ENCODE peak calls at places on chromosome 4, in eight cellular contexts. J, S, C, N, X, O, Q and H are unnamed samples.

GRCh38 chr4:101954975-101955678 is 164.6 kb downstream of the BANK1 start:
- ATAC-seq in Q (no peak), C (no peak), S (no peak), N (no peak), X (no peak), O (no peak), J (no peak), H (no peak)

GRCh38 chr4:175411251-175411650 is 400.8 kb downstream of the GPM6A start:
- ATAC-seq in J (no peak), N (no peak), S (no peak), X (no peak), C (no peak), Q (no peak), O (no peak), H (no peak)

GRCh38 chr4:38468491-38468890 is 195.5 kb upstream of the KLF3 start:
- ATAC-seq in J (no peak), S (no peak), X (peak; percentile 59), O (no peak), C (no peak), N (no peak), Q (no peak), H (no peak)

GRCh38 chr4:138205531-138206233 is 36.5 kb downstream of the SLC7A11 start:
- ATAC-seq in S (no peak), O (no peak), N (no peak), X (no peak), J (no peak), Q (no peak), C (no peak), H (no peak)

GRCh38 chr4:90215286-90215685 is 88.1 kb downstream of the CCSER1 start:
- ATAC-seq in Q (no peak), X (no peak), N (no peak), S (no peak), J (no peak), C (no peak), O (no peak), H (peak; percentile 63)

GRCh38 chr4:71604785-71605184 is 179.1 kb downstream of the GC start:
- ATAC-seq in N (no peak), X (no peak), S (no peak), C (no peak), Q (no peak), O (no peak), J (no peak), H (peak; percentile 69)

GRCh38 chr4:808860-809570 is 16.9 kb downstream of the CPLX1 start:
- ATAC-seq in O (no peak), S (no peak), C (no peak), J (no peak), X (no peak), Q (no peak), N (peak; percentile 17), H (no peak)

GRCh38 chr4:185236155-185236503 is 26.7 kb downstream of the SNX25 start:
- ATAC-seq in S (no peak), X (no peak), J (no peak), C (no peak), Q (peak; percentile 4), N (no peak), O (no peak), H (no peak)

GRCh38 chr4:112270643-112271484 is 14.8 kb downstream of the TIFA start:
- ATAC-seq in X (no peak), Q (no peak), S (no peak), C (no peak), J (no peak), O (no peak), N (no peak), H (no peak)

GRCh38 chr4:87632469-87632868 is 17.6 kb upstream of the DMP1 start:
- ATAC-seq in X (no peak), J (no peak), S (no peak), O (no peak), C (no peak), Q (no peak), N (peak; percentile 34), H (no peak)

GRCh38 chr4:94413085-94413685 is 38.6 kb upstream of the PDLIM5 start:
- ATAC-seq in J (no peak), N (no peak), O (no peak), Q (no peak), X (no peak), C (no peak), S (no peak), H (no peak)

GRCh38 chr4:165707126-165707525 is 165.9 kb upstream of the TLL1 start:
- ATAC-seq in X (no peak), O (no peak), S (no peak), Q (no peak), C (no peak), N (no peak), J (no peak), H (no peak)

GRCh38 chr4:122814426-122814825 is 12.2 kb upstream of the FGF2 start:
- ATAC-seq in O (no peak), S (peak; percentile 36), Q (no peak), J (no peak), X (no peak), C (no peak), N (no peak), H (peak; percentile 59)

GRCh38 chr4:81106150-81106549 is 75.6 kb downstream of the BMP3 start:
- ATAC-seq in X (no peak), O (no peak), J (no peak), S (no peak), Q (no peak), N (no peak), C (no peak), H (peak; percentile 55)

GRCh38 chr4:79820427-79820826 is 252.6 kb downstream of the ANTXR2 start:
- ATAC-seq in J (no peak), N (no peak), X (no peak), C (no peak), O (no peak), S (no peak), Q (no peak), H (peak; percentile 47)

GRCh38 chr4:169952236-169953088 is 73.7 kb downstream of the MFAP3L start:
- ATAC-seq in C (no peak), S (no peak), O (no peak), N (no peak), J (no peak), Q (peak; percentile 36), X (no peak), H (peak; percentile 74)

GRCh38 chr4:35151816-35152572 is 1092.3 kb downstream of the ARAP2 start:
- ATAC-seq in S (no peak), O (no peak), J (no peak), X (no peak), N (no peak), Q (peak; percentile 62), C (no peak), H (no peak)

GRCh38 chr4:142838781-142839180 is 7.3 kb downstream of the INPP4B start:
- ATAC-seq in C (no peak), X (no peak), N (no peak), Q (no peak), J (no peak), S (no peak), O (no peak), H (no peak)

GRCh38 chr4:89823416-89823815 is 13.5 kb downstream of the SNCA start:
- ATAC-seq in J (no peak), O (no peak), Q (no peak), X (no peak), C (no peak), S (no peak), N (no peak), H (no peak)

GRCh38 chr4:23888421-23889319 is 1.2 kb downstream of the PPARGC1A start:
- ATAC-seq in J (no peak), S (no peak), X (peak; percentile 71), Q (peak; percentile 63), N (peak; percentile 74), O (no peak), C (no peak), H (no peak)

GRCh38 chr4:70544279-70544870 is 26.0 kb downstream of the AMTN start:
- ATAC-seq in C (no peak), O (no peak), S (no peak), J (no peak), N (no peak), Q (peak; percentile 40), X (no peak), H (no peak)

GRCh38 chr4:138897818-138898226 is 117.8 kb upstream of the NOCT start:
- ATAC-seq in N (no peak), C (no peak), O (no peak), S (no peak), Q (peak; percentile 57), J (no peak), X (peak; percentile 43), H (no peak)

GRCh38 chr4:17497890-17498523 is 13.9 kb downstream of the QDPR start:
- ATAC-seq in C (no peak), J (no peak), N (no peak), S (no peak), X (no peak), Q (peak; percentile 84), O (no peak), H (no peak)

GRCh38 chr4:53786632-53787031 is 195.3 kb upstream of the LNX1 start:
- ATAC-seq in S (no peak), N (no peak), C (no peak), Q (peak; percentile 19), X (peak; percentile 83), J (no peak), O (no peak), H (no peak)

GRCh38 chr4:186855111-186855510 is 131.5 kb upstream of the FAT1 start:
- ATAC-seq in J (no peak), C (no peak), Q (no peak), X (no peak), S (no peak), N (no peak), O (no peak), H (no peak)

GRCh38 chr4:188308142-188308541 is 168.9 kb downstream of the TRIML1 start:
- ATAC-seq in O (no peak), X (no peak), N (no peak), C (no peak), Q (no peak), S (no peak), J (no peak), H (no peak)

GRCh38 chr4:185896832-185897475 is 85.0 kb upstream of the SORBS2 start:
- ATAC-seq in Q (peak; percentile 94), O (no peak), X (no peak), S (peak; percentile 18), N (no peak), J (no peak), C (no peak), H (peak; percentile 59)

GRCh38 chr4:42281324-42282020 is 115.8 kb upstream of the SHISA3 start:
- ATAC-seq in S (peak; percentile 25), N (no peak), C (no peak), J (no peak), O (no peak), X (no peak), Q (no peak), H (peak; percentile 68)

GRCh38 chr4:24978291-24979072 is 52.3 kb downstream of the LGI2 start:
- ATAC-seq in J (no peak), Q (peak; percentile 25), N (peak; percentile 16), S (no peak), O (no peak), X (peak; percentile 32), C (no peak), H (no peak)

GRCh38 chr4:8278009-8278395 is 8.4 kb downstream of the HTRA3 start:
- ATAC-seq in X (no peak), N (no peak), S (no peak), J (no peak), C (no peak), O (no peak), Q (no peak), H (no peak)

GRCh38 chr4:109989044-109989443 is 76.4 kb downstream of the EGF start:
- ATAC-seq in C (no peak), S (no peak), O (no peak), X (peak; percentile 29), N (no peak), Q (peak; percentile 36), J (no peak), H (no peak)